ENCODE peak calls at places on chromosomes 1 and 21, in four cellular contexts. A is esophagus muscularis mucosa, E is tibial nerve, L is NB4. N is an unnamed sample.

GRCh38 chr1:15947382-15948090 is 28.4 kb downstream of the ZBTB17 start:
- DNase-seq in A (no peak), E (no peak), L (no peak), N (peak)

GRCh38 chr21:43921979-43922945 is 57.2 kb downstream of the AGPAT3 start:
- DNase-seq in A (no peak), E (no peak), L (peak), N (no peak)

GRCh38 chr1:150798509-150798908 is 9.6 kb downstream of the CTSK start:
- DNase-seq in A (no peak), E (no peak), L (no peak), N (no peak)

GRCh38 chr1:70909262-70909817 is 138.3 kb downstream of the PTGER3 start:
- DNase-seq in A (no peak), E (no peak), L (no peak), N (no peak)

GRCh38 chr1:103101399-103101798 is 6.9 kb downstream of the COL11A1 start:
- DNase-seq in A (no peak), E (no peak), L (no peak), N (no peak)

GRCh38 chr21:32336711-32337110 is 38.1 kb downstream of the MRAP start:
- DNase-seq in A (no peak), E (no peak), L (no peak), N (peak)

GRCh38 chr1:160367934-160368923 is 1.4 kb downstream of the NHLH1 start:
- DNase-seq in A (no peak), E (no peak), L (no peak), N (peak)

GRCh38 chr1:92030701-92031107 is 919 bp downstream of the EPHX4 start:
- DNase-seq in A (no peak), E (no peak), L (peak), N (no peak)

GRCh38 chr1:30847358-30847972 is 61.1 kb downstream of the SDC3 start:
- DNase-seq in A (no peak), E (peak), L (no peak), N (peak)

GRCh38 chr1:113659010-113659409 is 100.3 kb downstream of the PHTF1 start:
- DNase-seq in A (no peak), E (no peak), L (no peak), N (no peak)

GRCh38 chr21:45724345-45724961 is 80.9 kb downstream of the PCBP3 start:
- DNase-seq in A (peak), E (no peak), L (no peak), N (no peak)

GRCh38 chr1:209900734-209901133 is 37.3 kb upstream of the SYT14 start:
- DNase-seq in A (no peak), E (no peak), L (no peak), N (no peak)

GRCh38 chr1:169049258-169049936 is 57.1 kb upstream of the ATP1B1 start:
- DNase-seq in A (peak), E (no peak), L (no peak), N (no peak)

GRCh38 chr1:177281901-177282300 is 111.1 kb downstream of the BRINP2 start:
- DNase-seq in A (no peak), E (no peak), L (no peak), N (no peak)

GRCh38 chr1:150161747-150162581 is 12.2 kb downstream of the PLEKHO1 start:
- DNase-seq in A (no peak), E (no peak), L (peak), N (no peak)

GRCh38 chr21:46097826-46098286 is at the start of gene COL6A2:
- DNase-seq in A (peak), E (peak), L (no peak), N (peak)

GRCh38 chr1:54604051-54604450 is 19.3 kb downstream of the FAM151A start:
- DNase-seq in A (no peak), E (no peak), L (no peak), N (no peak)

GRCh38 chr1:229002037-229002436 is 266.8 kb downstream of the RHOU start:
- DNase-seq in A (no peak), E (no peak), L (no peak), N (peak)

GRCh38 chr1:155272466-155273133 is 704 bp downstream of the CLK2 start:
- DNase-seq in A (no peak), E (no peak), L (no peak), N (no peak)

GRCh38 chr1:56547977-56548376 is 31.4 kb downstream of the PLPP3 start:
- DNase-seq in A (no peak), E (peak), L (no peak), N (peak)

GRCh38 chr1:180228648-180229482 is 1.2 kb upstream of the LHX4 start:
- DNase-seq in A (no peak), E (no peak), L (peak), N (no peak)

GRCh38 chr21:16532841-16533240 is 803.1 kb downstream of the USP25 start:
- DNase-seq in A (no peak), E (no peak), L (no peak), N (no peak)

GRCh38 chr1:3540876-3541275 is 70.4 kb downstream of the MEGF6 start:
- DNase-seq in A (no peak), E (no peak), L (no peak), N (no peak)

GRCh38 chr1:50333595-50333974 is 89.7 kb downstream of the DMRTA2 start:
- DNase-seq in A (no peak), E (no peak), L (peak), N (no peak)

GRCh38 chr1:27591622-27592021 is 12.3 kb downstream of the AHDC1 start:
- DNase-seq in A (no peak), E (no peak), L (no peak), N (no peak)

GRCh38 chr1:59026472-59026948 is 242.7 kb upstream of the JUN start:
- DNase-seq in A (no peak), E (no peak), L (no peak), N (no peak)

GRCh38 chr1:59229138-59229537 is 67.8 kb upstream of the FGGY start:
- DNase-seq in A (no peak), E (no peak), L (no peak), N (no peak)

GRCh38 chr1:226708342-226708780 is 30.7 kb downstream of the ITPKB start:
- DNase-seq in A (no peak), E (peak), L (peak), N (peak)

GRCh38 chr1:20487236-20487590 is 1.2 kb upstream of the CAMK2N1 start:
- DNase-seq in A (no peak), E (no peak), L (no peak), N (no peak)

GRCh38 chr1:184708084-184708676 is 46.5 kb downstream of the EDEM3 start:
- DNase-seq in A (no peak), E (no peak), L (no peak), N (no peak)

GRCh38 chr1:192170196-192170984 is 12.1 kb downstream of the RGS18 start:
- DNase-seq in A (no peak), E (no peak), L (peak), N (no peak)

GRCh38 chr1:88061106-88061829 is 622.8 kb upstream of the PKN2 start:
- DNase-seq in A (no peak), E (peak), L (peak), N (peak)

GRCh38 chr1:206725053-206725963 is 40.6 kb downstream of the MAPKAPK2 start:
- DNase-seq in A (no peak), E (no peak), L (peak), N (no peak)

GRCh38 chr1:27536767-27537166 is 46.8 kb upstream of the WASF2 start:
- DNase-seq in A (no peak), E (no peak), L (no peak), N (no peak)

GRCh38 chr1:59664167-59664566 is 150.6 kb upstream of the HOOK1 start:
- DNase-seq in A (no peak), E (no peak), L (no peak), N (no peak)

GRCh38 chr1:215891673-215892072 is 324.6 kb downstream of the KCTD3 start:
- DNase-seq in A (no peak), E (no peak), L (no peak), N (no peak)

GRCh38 chr1:197743578-197743977 is 31.7 kb downstream of the DENND1B start:
- DNase-seq in A (no peak), E (no peak), L (no peak), N (no peak)

GRCh38 chr1:48917901-48918603 is 141.4 kb upstream of the BEND5 start:
- DNase-seq in A (no peak), E (no peak), L (no peak), N (no peak)

DNA sequence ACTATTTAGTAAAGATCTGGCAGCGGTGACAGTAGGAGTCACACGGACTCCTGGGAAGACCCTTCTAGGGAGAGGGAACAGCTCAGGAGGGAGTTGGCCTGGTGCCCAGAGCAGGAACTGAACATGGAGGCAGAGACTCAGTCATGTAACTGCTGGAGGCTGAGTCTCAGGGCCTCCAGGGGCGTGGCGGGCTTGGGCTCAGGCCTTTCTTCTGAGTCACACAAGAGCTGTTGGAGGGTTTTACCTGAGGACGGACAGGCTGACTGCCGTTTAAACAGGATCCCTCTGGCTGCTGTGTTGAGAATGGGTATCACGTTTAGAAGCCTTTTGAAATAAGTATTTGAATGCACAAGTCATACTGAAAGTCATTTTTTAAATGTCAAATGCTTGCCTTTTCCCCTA is 7.2 kb upstream of the ETS2 start:
- DNase-seq in A (no peak), E (no peak), L (no peak), N (no peak)
- TF ChIP-seq POLR2A in A (no peak), E (no peak), L (no peak), N (no peak)

GRCh38 chr21:42039911-42040351 is 29.8 kb upstream of the ZBTB21 start:
- DNase-seq in A (no peak), E (no peak), L (peak), N (no peak)

GRCh38 chr21:42041711-42042110 is 29.4 kb upstream of the UMODL1 start:
- DNase-seq in A (no peak), E (no peak), L (no peak), N (no peak)

GRCh38 chr21:42041246-42041645 is 29.9 kb upstream of the UMODL1 start:
- DNase-seq in A (no peak), E (no peak), L (no peak), N (no peak)

GRCh38 chr21:42039470-42039901 is 29.3 kb upstream of the ZBTB21 start:
- DNase-seq in A (no peak), E (peak), L (no peak), N (no peak)

GRCh38 chr21:42040411-42041180 is 30.4 kb upstream of the ZBTB21 start:
- DNase-seq in A (no peak), E (no peak), L (no peak), N (no peak)
- H3K4me3 ChIP-seq in A (no peak), E (no peak), L (no peak), N (no peak)

DNA sequence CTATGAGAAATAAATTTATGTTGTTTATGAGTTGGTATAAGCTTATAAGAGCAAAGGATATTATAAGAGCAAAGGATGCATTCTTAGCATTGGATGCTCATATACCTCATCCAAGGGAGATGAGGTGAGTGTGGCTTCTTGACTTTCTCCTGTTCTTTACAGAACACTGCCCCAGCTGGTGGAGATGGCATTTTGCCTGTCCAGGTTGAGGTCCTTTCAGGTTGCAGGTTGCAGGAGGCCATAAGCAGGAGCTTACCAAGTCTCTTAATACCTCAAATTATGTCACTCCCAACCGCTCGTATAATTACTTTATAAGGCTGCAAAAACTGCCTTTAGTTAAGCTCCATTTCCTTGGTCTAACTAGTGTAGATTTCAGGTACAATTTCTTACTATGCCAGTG is 66.7 kb downstream of the RPE65 start:
- DNase-seq in A (no peak), E (no peak), L (no peak), N (no peak)
- TF ChIP-seq CTCF in A (no peak), E (no peak), L (no peak), N (no peak)

GRCh38 chr1:8864713-8865397 is 13.6 kb downstream of the ENO1 start:
- DNase-seq in A (no peak), E (no peak), L (no peak), N (no peak)
- TF ChIP-seq POLR2A in A (no peak), E (no peak), L (peak), N (no peak)

GRCh38 chr1:32247983-32248889 is 1.2 kb downstream of the FAM167B start:
- DNase-seq in A (no peak), E (peak), L (peak), N (peak)
- H3K4me3 ChIP-seq in A (peak), E (no peak), L (no peak), N (no peak)

GRCh38 chr1:6003568-6004411 is 11.6 kb upstream of the NPHP4 start:
- DNase-seq in A (no peak), E (no peak), L (no peak), N (no peak)

GRCh38 chr1:6001992-6002576 is 9.9 kb upstream of the NPHP4 start:
- DNase-seq in A (no peak), E (no peak), L (no peak), N (no peak)

GRCh38 chr1:6000444-6001288 is 8.4 kb upstream of the NPHP4 start:
- DNase-seq in A (no peak), E (no peak), L (no peak), N (no peak)

GRCh38 chr1:6004412-6005123 is 12.3 kb upstream of the NPHP4 start:
- DNase-seq in A (no peak), E (no peak), L (no peak), N (peak)

GRCh38 chr1:6002714-6003501 is 10.7 kb upstream of the NPHP4 start:
- DNase-seq in A (no peak), E (no peak), L (no peak), N (peak)
- TF ChIP-seq CTCF in A (no peak), E (no peak), L (no peak), N (no peak)

GRCh38 chr1:40860706-40861226 is 1.4 kb downstream of the CITED4 start:
- DNase-seq in A (no peak), E (peak), L (peak), N (no peak)
- TF ChIP-seq POLR2A in A (no peak), E (no peak), L (peak), N (no peak)

DNA sequence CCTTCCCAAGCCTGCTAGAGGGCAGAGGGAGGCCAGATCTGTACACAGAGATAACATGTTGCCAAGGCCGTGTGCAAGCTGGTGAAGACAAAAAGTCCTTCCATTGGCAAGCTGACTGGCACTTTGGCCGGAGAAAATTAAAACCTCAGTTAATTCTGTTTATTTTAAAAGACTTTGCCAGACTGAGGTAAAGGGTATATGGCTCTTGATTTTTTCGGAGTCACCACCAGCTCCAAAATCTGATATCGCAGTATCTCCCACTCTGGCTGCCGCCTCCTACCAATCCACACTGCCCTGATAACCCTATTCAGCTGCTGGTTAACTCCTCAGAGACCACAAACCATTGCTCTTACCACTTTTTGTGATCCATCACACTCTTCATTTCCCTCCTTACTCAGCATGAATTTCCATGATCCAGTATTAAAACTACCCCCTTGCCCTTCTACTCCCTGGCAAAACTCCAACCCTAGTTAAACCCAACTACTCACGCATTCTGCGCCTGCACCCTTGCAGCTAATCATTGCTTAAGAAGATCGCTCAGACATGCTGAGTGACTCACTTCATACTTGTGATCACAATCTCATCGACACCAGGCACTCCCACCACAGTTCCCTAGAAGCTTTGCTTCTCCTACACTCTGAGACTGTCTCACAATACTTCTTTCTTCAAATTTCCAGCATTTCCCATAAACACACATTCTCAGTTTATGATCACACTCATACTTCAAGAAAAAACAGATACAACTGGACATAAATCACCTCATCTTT is 5.8 kb upstream of the PPP1R15B start:
- DNase-seq in A (no peak), E (no peak), L (peak), N (peak)
- H3K4me3 ChIP-seq in A (no peak), E (peak), L (peak), N (no peak)

N was measured in lower leg skin.